ENCODE peak calls at places on chromosomes 2 and 18, in five cellular contexts. F is stomach, O is tibial nerve, I is A549, P is ovary. A is an unnamed sample. For H3K4me1, the result is how much of the 10 kb centered on the place peaks cover.

GRCh38 chr2:162245737-162246136 is 2.5 kb upstream of the FAP start:
- DNase-seq in P (no peak), O (no peak), F (no peak), I (no peak), A (no peak)

GRCh38 chr2:41400057-41400665 is 647.7 kb upstream of the PKDCC start:
- DNase-seq in F (no peak), P (no peak), I (no peak), O (no peak), A (no peak)

GRCh38 chr2:9212010-9212638 is 5.5 kb downstream of the ASAP2 start:
- DNase-seq in O (no peak), F (peak), I (no peak), P (no peak), A (no peak)

GRCh38 chr2:63594622-63595021 is 5.9 kb downstream of the MDH1 start:
- DNase-seq in P (no peak), O (no peak), F (no peak), I (no peak), A (no peak)

GRCh38 chr18:22044474-22045220 is 124.7 kb upstream of the GATA6 start:
- DNase-seq in F (peak), O (no peak), I (no peak), P (no peak), A (peak)

GRCh38 chr18:48326901-48327675 is 82.1 kb downstream of the ZBTB7C start:
- DNase-seq in F (no peak), P (no peak), O (no peak), I (no peak), A (no peak)

GRCh38 chr2:219010162-219010756 is 17.0 kb upstream of the CRYBA2 start:
- DNase-seq in F (no peak), O (no peak), I (peak), P (no peak), A (no peak)

GRCh38 chr2:37671816-37672103 is 318 bp upstream of the CDC42EP3 start:
- DNase-seq in P (no peak), O (no peak), F (no peak), I (peak), A (no peak)

GRCh38 chr2:36376992-36377738 is 21.6 kb downstream of the CRIM1 start:
- DNase-seq in P (no peak), I (peak), F (peak), O (no peak), A (peak)

GRCh38 chr2:183951636-183952035 is 646.7 kb upstream of the ZNF804A start:
- DNase-seq in I (no peak), P (no peak), O (no peak), F (no peak), A (no peak)

GRCh38 chr18:31156831-31157763 is 5.6 kb downstream of the DSC1 start:
- DNase-seq in F (no peak), O (no peak), I (no peak), P (no peak), A (no peak)
- TF ChIP-seq EP300 in F (no peak), O (no peak), I (no peak), P (no peak), A (no peak)

DNA sequence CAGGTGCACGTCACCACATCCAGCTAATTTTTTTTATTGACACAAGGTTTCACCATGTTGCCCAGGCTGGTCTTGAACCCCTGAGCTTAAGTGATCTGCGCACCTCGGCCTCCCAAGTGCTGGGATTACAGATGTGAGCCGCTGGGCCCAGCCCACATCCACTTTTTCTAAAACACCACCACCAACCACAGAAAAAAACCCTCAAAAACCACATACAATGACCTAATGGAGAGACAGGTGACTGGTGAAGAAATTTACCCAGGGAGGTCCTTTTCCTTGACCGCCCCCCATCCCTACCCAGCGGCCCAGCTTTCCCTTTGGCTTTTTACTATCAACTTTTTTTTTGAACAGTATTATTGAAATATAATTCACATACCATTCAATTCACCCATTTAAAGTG is 47.9 kb downstream of the CACNB4 start:
- DNase-seq in F (no peak), O (no peak), I (no peak), P (no peak), A (no peak)
- H3K4me1 ChIP-seq in F (under half), O (under half), I (under half), P (under half), A (under half)

GRCh38 chr2:217933326-217933993 is 69.3 kb downstream of the TNS1 start:
- DNase-seq in P (no peak), F (no peak), O (no peak), I (no peak), A (no peak)
- H3K4me3 ChIP-seq in P (no peak), F (peak), O (no peak), I (no peak), A (no peak)

DNA sequence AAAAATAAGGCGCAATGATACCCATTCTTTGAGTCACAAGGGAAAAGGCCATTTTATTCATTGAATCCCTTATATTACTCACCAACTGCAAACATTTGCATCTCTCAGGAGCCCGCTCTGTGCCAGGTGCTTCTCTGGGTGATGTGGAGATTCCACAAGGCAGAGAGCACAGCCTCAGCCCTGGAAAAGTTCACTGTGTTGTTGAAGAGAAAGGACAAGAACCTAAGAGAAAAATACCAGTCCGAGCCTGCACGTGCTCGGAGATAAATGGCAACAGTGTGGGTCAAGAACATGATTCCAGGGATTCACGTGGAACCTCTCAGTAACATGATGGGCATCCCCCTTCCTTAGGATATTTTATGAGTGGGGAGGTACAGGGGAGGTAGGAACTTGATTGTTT is 11.8 kb downstream of the GNAL start:
- DNase-seq in I (no peak), O (no peak), F (no peak), P (no peak), A (no peak)
- TF ChIP-seq EP300 in I (no peak), O (no peak), F (no peak), P (no peak), A (no peak)

DNA sequence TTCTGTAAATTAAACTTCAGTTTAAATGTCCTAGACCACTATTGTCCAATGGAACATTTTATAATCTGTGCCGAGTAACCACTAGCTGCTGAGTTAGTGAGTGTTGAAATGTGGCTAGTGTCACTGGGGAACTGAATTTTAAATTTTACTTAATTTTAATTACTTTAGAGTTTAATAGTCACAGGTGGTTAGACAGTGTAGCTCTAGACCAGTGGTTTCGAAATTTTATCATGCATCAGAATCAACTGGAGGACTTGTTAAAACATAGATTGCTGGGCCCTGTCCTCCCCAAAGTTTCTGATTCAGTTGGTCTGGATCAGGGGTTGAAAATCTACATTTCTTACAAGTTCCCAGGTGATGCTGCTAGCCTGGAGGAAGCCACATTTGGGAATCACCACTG is 110.4 kb downstream of the FMNL2 start:
- DNase-seq in O (no peak), F (no peak), P (no peak), I (no peak), A (no peak)
- H3K4me1 ChIP-seq in O (half or more), F (under half), P (under half), I (under half), A (under half)

DNA sequence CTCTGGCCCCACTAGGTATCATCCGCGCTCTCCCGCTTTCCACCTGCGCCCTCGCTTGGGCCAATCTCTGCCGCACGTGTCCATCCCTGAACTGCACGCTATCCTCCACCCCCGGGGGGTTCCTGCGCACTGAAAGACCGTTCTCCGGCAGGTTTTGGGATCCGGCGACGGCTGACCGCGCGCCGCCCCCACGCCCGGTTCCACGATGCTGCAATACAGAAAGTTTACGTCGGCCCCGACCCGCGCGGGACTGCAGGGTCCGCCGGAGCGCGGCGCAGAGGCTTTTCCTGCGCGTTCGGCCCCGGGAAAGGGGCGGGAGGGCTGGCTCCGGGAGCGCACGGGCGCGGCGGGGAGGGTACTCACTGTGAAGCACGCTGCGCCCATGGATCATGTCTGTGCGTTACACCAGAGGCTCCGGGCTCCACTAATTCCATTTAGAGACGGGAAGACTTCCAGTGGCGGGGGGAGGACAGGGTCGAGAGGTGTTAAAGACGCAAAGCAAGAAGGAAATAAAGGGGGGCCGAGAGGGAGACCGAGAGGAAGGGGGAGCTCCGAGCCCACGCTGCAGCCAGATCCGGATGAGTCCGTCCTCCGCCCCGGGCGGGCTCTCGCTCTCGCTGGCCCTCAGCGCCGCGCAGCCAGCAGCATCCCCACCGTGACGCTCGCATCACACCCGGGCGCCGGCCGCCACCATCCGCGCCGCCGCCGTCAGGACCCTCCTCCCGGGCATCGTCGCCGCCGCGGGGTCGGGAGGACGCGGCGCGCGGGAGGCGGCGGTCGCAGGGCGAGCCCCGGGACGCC is 686 bp downstream of the NETO1 start:
- DNase-seq in I (no peak), P (no peak), O (no peak), F (no peak), A (peak)
- H3K4me3 ChIP-seq in I (peak), P (no peak), O (no peak), F (peak), A (peak)

GRCh38 chr18:9181275-9181674 is 44.7 kb downstream of the ANKRD12 start:
- DNase-seq in O (no peak), P (no peak), I (no peak), F (no peak), A (no peak)
- TF ChIP-seq EP300 in O (no peak), P (no peak), I (no peak), F (no peak), A (no peak)

GRCh38 chr2:49044265-49044664 is 110.0 kb downstream of the FSHR start:
- DNase-seq in O (no peak), I (no peak), F (no peak), P (no peak), A (no peak)

GRCh38 chr2:49044680-49045079 is 109.6 kb downstream of the FSHR start:
- DNase-seq in I (no peak), F (no peak), O (no peak), P (no peak), A (no peak)

GRCh38 chr2:49042510-49042909 is 111.8 kb downstream of the FSHR start:
- DNase-seq in F (no peak), I (no peak), P (no peak), O (no peak), A (no peak)

GRCh38 chr2:49045083-49045482 is 109.2 kb downstream of the FSHR start:
- DNase-seq in I (no peak), P (no peak), F (no peak), O (no peak), A (no peak)

GRCh38 chr2:49043405-49043982 is 110.8 kb downstream of the FSHR start:
- DNase-seq in F (no peak), I (no peak), P (no peak), O (no peak), A (no peak)
- H3K4me1 ChIP-seq in F (under half), I (under half), P (under half), O (under half), A (under half)

GRCh38 chr2:131801210-131801744 is 273.6 kb downstream of the CCDC74A start:
- DNase-seq in P (no peak), F (no peak), O (no peak), I (no peak), A (peak)
- H3K4me3 ChIP-seq in P (no peak), F (peak), O (peak), I (no peak), A (peak)

DNA sequence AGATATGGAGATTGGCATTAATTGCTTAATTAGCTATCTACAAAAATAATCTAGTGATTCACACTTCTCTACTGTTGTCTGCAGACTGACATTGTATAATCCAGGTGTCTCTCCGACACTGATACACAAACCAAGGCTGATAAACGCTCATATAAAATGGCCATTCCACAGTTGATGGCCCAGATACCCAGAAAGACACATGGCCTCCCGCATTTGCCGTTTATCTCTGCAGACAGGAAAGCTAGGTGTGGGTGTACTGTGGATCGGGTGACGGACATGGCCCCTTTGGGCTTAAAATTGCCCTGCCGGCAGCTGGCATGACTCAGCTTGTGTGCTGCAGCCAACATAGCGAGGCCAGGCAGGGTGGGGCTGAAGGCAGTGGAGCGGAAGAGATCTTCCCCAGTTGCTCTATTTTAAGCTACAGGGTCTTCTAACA is 18.5 kb downstream of the PMAIP1 start:
- DNase-seq in I (peak), P (no peak), O (no peak), F (peak), A (no peak)
- TF ChIP-seq EP300 in I (no peak), P (no peak), O (no peak), F (no peak), A (no peak)

A was measured in upper lobe of left lung.